ENCODE peak calls at places on chromosomes 13 and 19, in four cellular contexts. G is stimulated activated CD4-positive, alpha-beta T cell treated with anti-CD3 and anti-CD28 coated beads, TNF-alpha, amount 100 ng/mL, for 48 hours; A is CD8-positive, alpha-beta memory T cell; O is osteocyte. H is an unnamed sample.

GRCh38 chr13:31538067-31539042 is 201.0 kb upstream of the RXFP2 start:
- DNase-seq in O (no peak), A (no peak), G (no peak), H (no peak)

GRCh38 chr13:28470286-28470685 is 24.6 kb downstream of the FLT1 start:
- DNase-seq in A (no peak), G (no peak), O (no peak), H (no peak)

GRCh38 chr13:51221674-51222509 is at the start of gene FAM124A:
- DNase-seq in G (peak; percentile 11), A (no peak), O (no peak), H (no peak)

GRCh38 chr19:38122402-38123093 is 101.5 kb downstream of the DPF1 start:
- DNase-seq in O (no peak), G (no peak), A (no peak), H (no peak)

GRCh38 chr13:27440408-27440807 is 10.0 kb downstream of the MTIF3 start:
- DNase-seq in G (no peak), O (no peak), A (no peak), H (no peak)

GRCh38 chr19:29545866-29546582 is 20.2 kb downstream of the VSTM2B start:
- DNase-seq in A (no peak), O (no peak), G (no peak), H (no peak)

GRCh38 chr13:44231786-44232516 is 141.7 kb upstream of the SERP2 start:
- DNase-seq in G (no peak), A (no peak), O (no peak), H (no peak)

GRCh38 chr19:6736917-6737283 is 480 bp downstream of the GPR108 start:
- DNase-seq in G (no peak), A (no peak), O (no peak), H (no peak)

GRCh38 chr19:13262450-13262849 is 112.2 kb downstream of the IER2 start:
- DNase-seq in O (no peak), A (no peak), G (no peak), H (peak; percentile 34)

GRCh38 chr13:23384111-23384510 is 49.4 kb downstream of the SACS start:
- DNase-seq in O (no peak), A (no peak), G (no peak), H (peak; percentile 61)

GRCh38 chr13:85347251-85347650 is 452.0 kb downstream of the SLITRK6 start:
- DNase-seq in A (no peak), G (no peak), O (no peak), H (no peak)

GRCh38 chr13:113493315-113493951 is 2.9 kb upstream of the DCUN1D2 start:
- DNase-seq in G (no peak), A (no peak), O (peak; percentile 54), H (no peak)

GRCh38 chr19:53982056-53982455 is 9.4 kb upstream of the CACNG6 start:
- DNase-seq in O (no peak), G (no peak), A (no peak), H (no peak)

GRCh38 chr13:96672016-96672415 is 322.3 kb downstream of the OXGR1 start:
- DNase-seq in A (no peak), O (no peak), G (no peak), H (no peak)

GRCh38 chr19:46296722-46297431 is at the start of gene HIF3A:
- DNase-seq in G (no peak), A (no peak), O (peak; percentile 92), H (no peak)

GRCh38 chr19:33770107-33770506 is 26.6 kb upstream of the KCTD15 start:
- DNase-seq in O (no peak), G (no peak), A (no peak), H (no peak)

GRCh38 chr19:18086590-18087138 is at the start of gene IL12RB1:
- DNase-seq in A (peak; percentile 53), G (peak; percentile 34), O (no peak), H (no peak)

GRCh38 chr19:18433039-18433691 is 4.8 kb downstream of the ISYNA1 start:
- DNase-seq in O (no peak), A (peak; percentile 34), G (no peak), H (no peak)

GRCh38 chr19:28292822-28293500 is 920.0 kb downstream of the UQCRFS1 start:
- DNase-seq in O (no peak), G (no peak), A (no peak), H (no peak)

GRCh38 chr13:50810998-50811397 is 32.5 kb downstream of the DLEU7 start:
- DNase-seq in A (no peak), G (no peak), O (no peak), H (peak; percentile 72)

GRCh38 chr13:103839460-103839859 is 773.2 kb upstream of the SLC10A2 start:
- DNase-seq in G (no peak), O (no peak), A (no peak), H (no peak)

H was measured in GM12864.